ENCODE peak calls at places on chromosomes 11 and 22, in six cellular contexts. B is CD8-positive, alpha-beta T cell; J is right atrium auricular region; U is cardiac fibroblast; M is fibroblast of the aortic adventitia; H is psoas muscle. N is an unnamed sample.

GRCh38 chr11:60927061-60927592 is 2.9 kb downstream of the TMEM132A start:
- DNase-seq in B (no peak), J (no peak), U (no peak), M (no peak), H (no peak), N (no peak)

GRCh38 chr11:1672613-1673400 is 24.2 kb upstream of the KRTAP5-6 start:
- DNase-seq in B (no peak), J (no peak), U (no peak), M (no peak), H (no peak), N (no peak)

GRCh38 chr11:134032501-134033091 is 36.3 kb upstream of the JAM3 start:
- DNase-seq in B (no peak), J (no peak), U (no peak), M (no peak), H (no peak), N (no peak)

GRCh38 chr22:28418063-28418462 is 261.6 kb downstream of the TTC28 start:
- DNase-seq in B (no peak), J (no peak), U (no peak), M (no peak), H (no peak), N (no peak)

GRCh38 chr11:35134403-35135126 is 4.4 kb upstream of the CD44 start:
- DNase-seq in B (no peak), J (no peak), U (no peak), M (peak), H (no peak), N (no peak)

GRCh38 chr11:73286240-73286810 is 14.2 kb downstream of the P2RY6 start:
- DNase-seq in B (no peak), J (no peak), U (no peak), M (no peak), H (no peak), N (no peak)

GRCh38 chr22:40094449-40094848 is 83.3 kb upstream of the TNRC6B start:
- DNase-seq in B (no peak), J (no peak), U (no peak), M (peak), H (no peak), N (no peak)

GRCh38 chr11:1297011-1297575 is 12.3 kb downstream of the TOLLIP start:
- DNase-seq in B (no peak), J (no peak), U (no peak), M (no peak), H (no peak), N (no peak)

GRCh38 chr11:86484164-86484794 is 109.6 kb downstream of the CCDC81 start:
- DNase-seq in B (no peak), J (peak), U (peak), M (peak), H (peak), N (no peak)

GRCh38 chr11:120196857-120197253 is 14.0 kb upstream of the OAF start:
- DNase-seq in B (no peak), J (no peak), U (no peak), M (no peak), H (no peak), N (no peak)
- TF ChIP-seq CTCF in B (no peak), J (no peak), U (no peak), M (no peak), H (no peak), N (no peak)

GRCh38 chr22:37563153-37564081 is 3.1 kb downstream of the CDC42EP1 start:
- DNase-seq in B (no peak), J (peak), U (peak), M (peak), H (peak), N (no peak)
- H3K4me3 ChIP-seq in B (no peak), J (no peak), U (peak), M (peak), H (peak), N (no peak)

GRCh38 chr11:128026596-128026995 is 560.8 kb downstream of the ETS1 start:
- DNase-seq in B (no peak), J (no peak), U (peak), M (peak), H (peak), N (no peak)

GRCh38 chr11:128021304-128022006 is 565.9 kb downstream of the ETS1 start:
- DNase-seq in B (no peak), J (no peak), U (peak), M (peak), H (no peak), N (no peak)

GRCh38 chr11:128018692-128019091 is 568.7 kb downstream of the ETS1 start:
- DNase-seq in B (no peak), J (no peak), U (no peak), M (no peak), H (no peak), N (no peak)

GRCh38 chr11:128022761-128023160 is 564.6 kb downstream of the ETS1 start:
- DNase-seq in B (no peak), J (no peak), U (no peak), M (no peak), H (no peak), N (no peak)

GRCh38 chr11:128022007-128022368 is 565.4 kb downstream of the ETS1 start:
- DNase-seq in B (no peak), J (no peak), U (peak), M (peak), H (no peak), N (no peak)
- TF ChIP-seq CTCF in B (no peak), J (no peak), U (no peak), M (peak), H (no peak), N (no peak)

GRCh38 chr22:19716041-19716828 is 1.9 kb downstream of the SEPTIN5 start:
- DNase-seq in B (no peak), J (no peak), U (no peak), M (no peak), H (peak), N (no peak)
- H3K4me3 ChIP-seq in B (no peak), J (no peak), U (no peak), M (no peak), H (no peak), N (no peak)